ENCODE peak calls at places on chromosome 1, in ten cellular contexts. J is body of pancreas; A is hepatocyte; Z is effector memory CD4-positive, alpha-beta T cell; K is small intestine; Y is CD8-positive, alpha-beta memory T cell; Q is tibial artery; W is right cardiac atrium; L is fibroblast of lung; O is pancreas. P is an unnamed sample.

GRCh38 chr1:116982319-116983004 is 19.1 kb upstream of the CD101 start:
- DNase-seq in J (peak), A (peak), Z (no peak), K (peak), Y (no peak), Q (no peak), W (no peak), L (no peak), O (peak), P (no peak)

GRCh38 chr1:202915146-202915545 is 11.9 kb downstream of the KLHL12 start:
- DNase-seq in J (no peak), A (no peak), Z (no peak), K (no peak), Y (no peak), Q (no peak), W (no peak), L (no peak), O (no peak), P (no peak)

GRCh38 chr1:1359668-1360468 is 1.5 kb upstream of the MXRA8 start:
- DNase-seq in J (no peak), A (peak), Z (no peak), K (no peak), Y (no peak), Q (peak), W (peak), L (peak), O (no peak), P (peak)

GRCh38 chr1:3999941-4000735 is 100.1 kb upstream of the C1orf174 start:
- DNase-seq in J (no peak), A (no peak), Z (no peak), K (no peak), Y (no peak), Q (no peak), W (no peak), L (no peak), O (no peak), P (no peak)

GRCh38 chr1:110464340-110464739 is 13.4 kb downstream of the PROK1 start:
- DNase-seq in J (no peak), A (peak), Z (no peak), K (peak), Y (no peak), Q (no peak), W (no peak), L (peak), O (no peak), P (no peak)

GRCh38 chr1:43537423-43538142 is 6.9 kb downstream of the PTPRF start:
- DNase-seq in J (peak), A (no peak), Z (no peak), K (peak), Y (no peak), Q (no peak), W (no peak), L (peak), O (peak), P (no peak)

GRCh38 chr1:224632381-224632871 is 16.3 kb downstream of the CNIH3 start:
- DNase-seq in J (peak), A (no peak), Z (no peak), K (no peak), Y (no peak), Q (no peak), W (no peak), L (peak), O (peak), P (no peak)

GRCh38 chr1:40363721-40364120 is 9.8 kb upstream of the SMAP2 start:
- DNase-seq in J (no peak), A (no peak), Z (no peak), K (no peak), Y (no peak), Q (no peak), W (no peak), L (no peak), O (no peak), P (no peak)

GRCh38 chr1:43766818-43767525 is 59.6 kb downstream of the ST3GAL3 start:
- DNase-seq in J (no peak), A (no peak), Z (no peak), K (peak), Y (no peak), Q (no peak), W (no peak), L (peak), O (no peak), P (no peak)

GRCh38 chr1:241834733-241835377 is 13.1 kb upstream of the EXO1 start:
- DNase-seq in J (no peak), A (peak), Z (no peak), K (no peak), Y (no peak), Q (no peak), W (no peak), L (peak), O (no peak), P (no peak)

GRCh38 chr1:93701619-93702018 is 20.0 kb upstream of the BCAR3 start:
- DNase-seq in J (no peak), A (peak), Z (no peak), K (no peak), Y (no peak), Q (no peak), W (no peak), L (peak), O (no peak), P (no peak)

GRCh38 chr1:1099506-1100183 is 16.2 kb downstream of the C1orf159 start:
- DNase-seq in J (no peak), A (no peak), Z (no peak), K (no peak), Y (no peak), Q (no peak), W (no peak), L (no peak), O (no peak), P (no peak)

GRCh38 chr1:186925881-186926676 is 97.3 kb downstream of the PLA2G4A start:
- DNase-seq in J (no peak), A (no peak), Z (no peak), K (no peak), Y (no peak), Q (no peak), W (no peak), L (no peak), O (no peak), P (no peak)

GRCh38 chr1:230519246-230519645 is 93.1 kb upstream of the PGBD5 start:
- DNase-seq in J (no peak), A (no peak), Z (no peak), K (no peak), Y (no peak), Q (no peak), W (no peak), L (no peak), O (no peak), P (no peak)

GRCh38 chr1:187999973-188000372 is 1171.2 kb downstream of the PLA2G4A start:
- DNase-seq in J (no peak), A (peak), Z (no peak), K (no peak), Y (no peak), Q (no peak), W (no peak), L (no peak), O (no peak), P (no peak)

GRCh38 chr1:59669752-59670312 is 144.9 kb upstream of the HOOK1 start:
- DNase-seq in J (peak), A (peak), Z (no peak), K (no peak), Y (no peak), Q (peak), W (peak), L (peak), O (no peak), P (peak)

GRCh38 chr1:179955318-179955638 is 668 bp downstream of the CEP350 start:
- DNase-seq in J (no peak), A (no peak), Z (no peak), K (no peak), Y (no peak), Q (no peak), W (no peak), L (peak), O (no peak), P (no peak)

GRCh38 chr1:208174200-208174599 is 70.0 kb downstream of the PLXNA2 start:
- DNase-seq in J (no peak), A (no peak), Z (no peak), K (no peak), Y (no peak), Q (no peak), W (no peak), L (peak), O (no peak), P (no peak)

GRCh38 chr1:110594466-110595076 is 11.6 kb downstream of the KCNA2 start:
- DNase-seq in J (no peak), A (no peak), Z (no peak), K (peak), Y (no peak), Q (no peak), W (no peak), L (no peak), O (no peak), P (no peak)

GRCh38 chr1:181086926-181087325 is 1.6 kb upstream of the IER5 start:
- DNase-seq in J (no peak), A (no peak), Z (no peak), K (no peak), Y (no peak), Q (no peak), W (no peak), L (peak), O (no peak), P (no peak)

GRCh38 chr1:236143104-236143948 is 987 bp downstream of the GPR137B start:
- DNase-seq in J (no peak), A (peak), Z (no peak), K (peak), Y (no peak), Q (no peak), W (peak), L (peak), O (no peak), P (peak)

GRCh38 chr1:20604678-20605077 is 15.8 kb downstream of the CDA start:
- DNase-seq in J (no peak), A (no peak), Z (no peak), K (peak), Y (no peak), Q (no peak), W (no peak), L (peak), O (no peak), P (no peak)

GRCh38 chr1:91997607-91998195 is 32.1 kb upstream of the EPHX4 start:
- DNase-seq in J (peak), A (peak), Z (peak), K (peak), Y (peak), Q (no peak), W (no peak), L (peak), O (peak), P (no peak)

GRCh38 chr1:77040817-77041216 is 173.5 kb downstream of the ST6GALNAC5 start:
- DNase-seq in J (no peak), A (no peak), Z (no peak), K (no peak), Y (no peak), Q (no peak), W (no peak), L (no peak), O (no peak), P (no peak)

GRCh38 chr1:214615871-214616270 is 12.9 kb downstream of the CENPF start:
- DNase-seq in J (no peak), A (no peak), Z (no peak), K (no peak), Y (no peak), Q (no peak), W (no peak), L (peak), O (no peak), P (no peak)

GRCh38 chr1:243939167-243939848 is 89.3 kb upstream of the AKT3 start:
- DNase-seq in J (no peak), A (no peak), Z (no peak), K (no peak), Y (no peak), Q (no peak), W (no peak), L (peak), O (no peak), P (no peak)

DNA sequence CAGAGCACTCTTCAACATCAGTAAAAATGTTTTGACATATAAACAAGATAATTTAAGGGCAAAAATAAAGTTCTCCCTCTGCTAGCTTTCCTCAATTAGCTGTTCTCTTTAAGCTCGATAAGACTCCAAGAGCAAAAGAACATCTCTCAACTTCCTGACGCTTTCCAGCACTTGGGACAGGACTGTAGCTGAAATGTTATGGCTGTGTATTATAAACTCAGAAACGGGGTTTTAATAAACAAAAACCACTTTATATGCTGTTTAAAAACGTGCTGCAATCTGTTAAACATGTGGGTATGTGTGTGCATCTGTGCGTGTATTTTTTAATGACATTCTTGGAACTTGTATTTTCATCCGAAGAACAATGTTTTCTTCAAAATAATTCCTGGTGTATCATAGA is 71.5 kb upstream of the RGS2 start:
- DNase-seq in J (no peak), A (peak), Z (no peak), K (no peak), Y (no peak), Q (no peak), W (no peak), L (no peak), O (no peak), P (no peak)
- H3K4me3 ChIP-seq in J (no peak), A (no peak), Z (no peak), K (no peak), Y (no peak), Q (no peak), W (no peak), L (no peak), O (no peak), P (no peak)

GRCh38 chr1:229272164-229273158 is 1.6 kb downstream of the RAB4A start:
- DNase-seq in J (peak), A (no peak), Z (no peak), K (peak), Y (no peak), Q (no peak), W (no peak), L (no peak), O (no peak), P (no peak)
- H3K27ac ChIP-seq in J (peak), A (peak), Z (no peak), K (peak), Y (peak), Q (no peak), W (peak), L (no peak), O (peak), P (peak)

DNA sequence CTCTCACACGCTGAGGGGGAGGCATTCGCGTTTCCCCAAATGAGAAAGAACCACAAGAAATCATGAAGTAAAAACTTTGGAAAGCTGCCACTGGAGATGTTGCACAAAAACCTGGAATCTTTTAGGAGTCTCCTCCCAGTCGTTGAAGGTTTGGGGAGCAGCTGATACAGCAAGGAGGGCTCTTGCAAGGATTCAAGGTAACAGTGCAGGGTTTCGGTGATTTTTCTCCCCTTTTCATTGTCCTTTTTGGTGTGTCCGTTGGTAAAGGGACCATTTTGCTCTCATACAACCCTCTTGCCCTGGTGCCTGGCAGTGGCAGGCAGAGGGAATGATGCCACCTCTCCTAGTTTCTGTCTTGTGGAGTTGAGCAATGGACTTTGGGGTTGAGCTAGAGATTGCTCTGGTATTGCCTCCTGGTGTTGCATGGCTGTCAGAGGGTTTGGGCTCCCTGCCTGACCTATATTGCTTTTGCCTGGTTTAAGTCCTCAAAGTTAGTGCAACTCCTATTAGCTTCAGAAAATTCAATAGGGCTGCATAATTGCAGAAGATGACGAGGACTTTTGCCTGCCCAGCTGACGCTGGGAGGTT is 872 bp downstream of the BRINP2 start:
- DNase-seq in J (no peak), A (no peak), Z (no peak), K (no peak), Y (no peak), Q (no peak), W (no peak), L (no peak), O (no peak), P (no peak)
- H3K4me3 ChIP-seq in J (no peak), A (peak), Z (no peak), K (no peak), Y (no peak), Q (peak), W (peak), L (peak), O (no peak), P (peak)

GRCh38 chr1:156121441-156121840 is 6.9 kb downstream of the LMNA start:
- DNase-seq in J (no peak), A (no peak), Z (no peak), K (no peak), Y (no peak), Q (no peak), W (no peak), L (no peak), O (no peak), P (no peak)
- H3K27ac ChIP-seq in J (peak), A (peak), Z (no peak), K (peak), Y (peak), Q (peak), W (peak), L (peak), O (peak), P (peak)

GRCh38 chr1:36400825-36401601 is 3.3 kb upstream of the LSM10 start:
- DNase-seq in J (peak), A (peak), Z (no peak), K (no peak), Y (peak), Q (peak), W (peak), L (no peak), O (no peak), P (peak)

GRCh38 chr1:36398370-36398977 is 766 bp upstream of the LSM10 start:
- DNase-seq in J (no peak), A (no peak), Z (no peak), K (no peak), Y (no peak), Q (no peak), W (no peak), L (no peak), O (no peak), P (no peak)

GRCh38 chr1:36397378-36398230 is at the start of gene LSM10:
- DNase-seq in J (peak), A (peak), Z (peak), K (peak), Y (peak), Q (peak), W (peak), L (peak), O (peak), P (peak)

GRCh38 chr1:36400514-36400824 is 2.8 kb upstream of the LSM10 start:
- DNase-seq in J (no peak), A (no peak), Z (no peak), K (no peak), Y (no peak), Q (no peak), W (no peak), L (no peak), O (no peak), P (no peak)

GRCh38 chr1:36401602-36402517 is 4.2 kb upstream of the LSM10 start:
- DNase-seq in J (no peak), A (no peak), Z (no peak), K (no peak), Y (no peak), Q (no peak), W (no peak), L (no peak), O (no peak), P (no peak)
- H3K4me3 ChIP-seq in J (no peak), A (no peak), Z (no peak), K (no peak), Y (no peak), Q (peak), W (no peak), L (peak), O (no peak), P (peak)

GRCh38 chr1:17209446-17209845 is 4.5 kb downstream of the PADI1 start:
- DNase-seq in J (no peak), A (no peak), Z (no peak), K (no peak), Y (no peak), Q (no peak), W (no peak), L (no peak), O (no peak), P (no peak)

GRCh38 chr1:17207046-17207445 is 2.1 kb downstream of the PADI1 start:
- DNase-seq in J (peak), A (no peak), Z (no peak), K (no peak), Y (no peak), Q (peak), W (no peak), L (no peak), O (no peak), P (peak)

GRCh38 chr1:17207540-17207939 is 2.6 kb downstream of the PADI1 start:
- DNase-seq in J (no peak), A (no peak), Z (no peak), K (no peak), Y (no peak), Q (no peak), W (no peak), L (no peak), O (no peak), P (no peak)

GRCh38 chr1:17208546-17208945 is 3.6 kb downstream of the PADI1 start:
- DNase-seq in J (no peak), A (no peak), Z (no peak), K (no peak), Y (no peak), Q (no peak), W (no peak), L (no peak), O (no peak), P (no peak)

GRCh38 chr1:17207966-17208418 is 3.1 kb downstream of the PADI1 start:
- DNase-seq in J (no peak), A (no peak), Z (no peak), K (no peak), Y (peak), Q (no peak), W (no peak), L (peak), O (no peak), P (no peak)
- H3K27ac ChIP-seq in J (no peak), A (no peak), Z (no peak), K (no peak), Y (no peak), Q (no peak), W (no peak), L (no peak), O (no peak), P (no peak)

GRCh38 chr1:153613406-153613805 is 469 bp upstream of the S100A16 start:
- DNase-seq in J (no peak), A (no peak), Z (no peak), K (no peak), Y (no peak), Q (no peak), W (no peak), L (no peak), O (no peak), P (no peak)

GRCh38 chr1:153612111-153612754 is 704 bp downstream of the S100A16 start:
- DNase-seq in J (peak), A (no peak), Z (no peak), K (peak), Y (no peak), Q (no peak), W (no peak), L (no peak), O (no peak), P (no peak)

GRCh38 chr1:153611356-153611755 is 1.6 kb downstream of the S100A16 start:
- DNase-seq in J (no peak), A (no peak), Z (no peak), K (peak), Y (no peak), Q (no peak), W (no peak), L (no peak), O (no peak), P (no peak)

GRCh38 chr1:153614189-153614900 is 1.4 kb upstream of the S100A16 start:
- DNase-seq in J (no peak), A (no peak), Z (no peak), K (peak), Y (no peak), Q (no peak), W (no peak), L (no peak), O (no peak), P (no peak)

GRCh38 chr1:153612755-153613331 is at the start of gene S100A16:
- DNase-seq in J (peak), A (peak), Z (no peak), K (peak), Y (no peak), Q (peak), W (peak), L (peak), O (peak), P (peak)
- H3K4me3 ChIP-seq in J (peak), A (peak), Z (no peak), K (peak), Y (no peak), Q (peak), W (peak), L (peak), O (peak), P (peak)

DNA sequence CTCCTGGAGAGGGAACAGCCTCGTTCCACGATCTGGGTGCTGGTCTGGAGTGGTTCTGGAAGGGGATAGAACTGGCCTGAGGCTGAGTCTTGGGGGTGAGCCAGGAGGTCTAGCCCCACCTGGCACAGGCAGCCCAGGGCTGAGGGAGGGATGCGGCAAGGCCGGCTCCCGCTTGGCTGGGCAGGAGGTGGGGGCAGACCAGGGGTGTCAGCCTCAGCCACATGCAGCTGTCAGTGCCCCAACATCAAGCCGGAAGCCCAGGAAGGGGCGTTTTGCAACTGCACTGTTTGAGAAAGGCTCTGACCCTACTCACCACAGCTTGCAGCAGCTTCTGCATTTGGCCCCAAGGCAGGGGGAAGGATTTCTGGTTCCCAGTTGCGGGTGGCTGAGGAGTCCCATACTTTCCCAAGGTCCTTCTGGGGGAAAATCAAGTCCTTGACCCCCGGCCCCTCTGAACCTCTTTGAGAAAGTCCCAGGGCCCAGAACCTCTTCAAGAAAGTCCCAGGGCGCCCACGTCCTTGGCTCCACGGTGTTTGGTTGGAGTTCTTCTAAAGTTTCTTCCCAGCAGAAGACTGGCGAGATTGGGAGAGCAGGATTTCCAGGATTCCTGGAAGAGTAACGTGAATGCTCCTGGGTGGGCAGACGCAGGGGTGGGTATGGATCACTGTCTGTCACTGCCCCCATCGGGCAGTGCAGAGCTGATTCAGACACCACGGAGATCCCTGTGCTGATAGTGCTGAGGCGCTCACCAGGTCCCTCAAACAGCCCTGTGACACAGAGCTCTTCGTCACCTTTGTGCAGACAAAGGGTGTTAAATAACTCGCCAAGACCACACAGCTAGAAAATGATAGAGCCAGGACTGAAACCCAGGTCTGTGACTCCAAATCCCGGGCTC is 2.2 kb downstream of the EFHD2 start:
- DNase-seq in J (peak), A (no peak), Z (no peak), K (peak), Y (peak), Q (peak), W (peak), L (no peak), O (no peak), P (no peak)
- H3K27ac ChIP-seq in J (peak), A (no peak), Z (peak), K (peak), Y (peak), Q (no peak), W (no peak), L (no peak), O (peak), P (peak)